ENCODE peak calls at places on chromosome 21, in nine cellular contexts. K is AG09309, Z is cardiac fibroblast, P is BE2C, Y is prostate gland, N is colonic mucosa, O is GM12865, X is WTC11, R is glutamatergic neuron. U is an unnamed sample.

GRCh38 chr21:42685036-42685435 is 31.6 kb downstream of the PDE9A start:
- DNase-seq in K (no peak), Z (no peak), P (no peak), Y (no peak), N (no peak), O (no peak), X (no peak), R (no peak), U (no peak)

GRCh38 chr21:31514598-31514997 is 144.9 kb upstream of the SOD1 start:
- DNase-seq in K (no peak), Z (no peak), P (peak), Y (peak), N (no peak), O (no peak), X (peak), R (peak), U (no peak)

GRCh38 chr21:38438476-38438893 is 59.8 kb downstream of the ERG start:
- DNase-seq in K (peak), Z (peak), P (no peak), Y (no peak), N (no peak), O (no peak), X (no peak), R (no peak), U (no peak)

GRCh38 chr21:44940116-44940631 is 345 bp downstream of the SLX9 start:
- DNase-seq in K (no peak), Z (no peak), P (no peak), Y (no peak), N (no peak), O (no peak), X (no peak), R (peak), U (no peak)

GRCh38 chr21:42201615-42202161 is 17.3 kb upstream of the ABCG1 start:
- DNase-seq in K (no peak), Z (no peak), P (no peak), Y (no peak), N (no peak), O (no peak), X (no peak), R (no peak), U (no peak)

GRCh38 chr21:32719085-32719484 is 8.7 kb downstream of the SYNJ1 start:
- DNase-seq in K (no peak), Z (no peak), P (no peak), Y (no peak), N (no peak), O (no peak), X (no peak), R (no peak), U (no peak)

GRCh38 chr21:39489380-39489924 is 37.7 kb downstream of the SH3BGR start:
- DNase-seq in K (no peak), Z (no peak), P (no peak), Y (no peak), N (no peak), O (no peak), X (no peak), R (no peak), U (no peak)

GRCh38 chr21:46219591-46220239 is 8.9 kb downstream of the LSS start:
- DNase-seq in K (no peak), Z (no peak), P (peak), Y (no peak), N (no peak), O (no peak), X (no peak), R (no peak), U (no peak)

GRCh38 chr21:39353295-39353694 is 4.4 kb upstream of the HMGN1 start:
- DNase-seq in K (no peak), Z (peak), P (no peak), Y (no peak), N (no peak), O (no peak), X (no peak), R (no peak), U (no peak)

GRCh38 chr21:37348664-37349063 is 17.9 kb upstream of the DYRK1A start:
- DNase-seq in K (no peak), Z (no peak), P (no peak), Y (no peak), N (no peak), O (no peak), X (no peak), R (no peak), U (no peak)

GRCh38 chr21:16583567-16583966 is 853.8 kb downstream of the USP25 start:
- DNase-seq in K (no peak), Z (no peak), P (no peak), Y (no peak), N (no peak), O (no peak), X (no peak), R (no peak), U (no peak)

GRCh38 chr21:25577765-25578069 is 29.6 kb downstream of the MRPL39 start:
- DNase-seq in K (no peak), Z (no peak), P (no peak), Y (no peak), N (no peak), O (no peak), X (no peak), R (no peak), U (no peak)

GRCh38 chr21:38447611-38448010 is 50.7 kb downstream of the ERG start:
- DNase-seq in K (no peak), Z (no peak), P (no peak), Y (no peak), N (no peak), O (no peak), X (no peak), R (no peak), U (no peak)

GRCh38 chr21:44517175-44517899 is 22.7 kb downstream of the KRTAP10-1 start:
- DNase-seq in K (no peak), Z (peak), P (peak), Y (no peak), N (no peak), O (peak), X (peak), R (peak), U (no peak)

GRCh38 chr21:39094847-39095525 is 88.3 kb downstream of the PSMG1 start:
- DNase-seq in K (peak), Z (peak), P (no peak), Y (no peak), N (no peak), O (no peak), X (no peak), R (no peak), U (no peak)

GRCh38 chr21:41778974-41779600 is 12.2 kb upstream of the RIPK4 start:
- DNase-seq in K (no peak), Z (no peak), P (no peak), Y (no peak), N (peak), O (no peak), X (peak), R (no peak), U (no peak)

GRCh38 chr21:45259206-45259795 is 28.4 kb downstream of the POFUT2 start:
- DNase-seq in K (no peak), Z (no peak), P (no peak), Y (no peak), N (no peak), O (no peak), X (no peak), R (no peak), U (no peak)

GRCh38 chr21:37469441-37469840 is 102.9 kb downstream of the DYRK1A start:
- DNase-seq in K (no peak), Z (no peak), P (no peak), Y (no peak), N (no peak), O (no peak), X (no peak), R (no peak), U (no peak)

GRCh38 chr21:42463861-42464515 is 32.0 kb downstream of the RSPH1 start:
- DNase-seq in K (no peak), Z (peak), P (peak), Y (no peak), N (peak), O (peak), X (peak), R (no peak), U (no peak)

GRCh38 chr21:14758849-14759248 is 212.7 kb upstream of the SAMSN1 start:
- DNase-seq in K (no peak), Z (no peak), P (no peak), Y (no peak), N (no peak), O (no peak), X (no peak), R (no peak), U (no peak)

GRCh38 chr21:30257773-30258172 is 25.0 kb downstream of the KRTAP24-1 start:
- DNase-seq in K (no peak), Z (peak), P (no peak), Y (no peak), N (peak), O (peak), X (peak), R (no peak), U (no peak)
- TF ChIP-seq CTCF in K (no peak), Z (peak), P (peak), Y (peak), N (peak), O (peak), X (peak), R (peak), U (no peak)

DNA sequence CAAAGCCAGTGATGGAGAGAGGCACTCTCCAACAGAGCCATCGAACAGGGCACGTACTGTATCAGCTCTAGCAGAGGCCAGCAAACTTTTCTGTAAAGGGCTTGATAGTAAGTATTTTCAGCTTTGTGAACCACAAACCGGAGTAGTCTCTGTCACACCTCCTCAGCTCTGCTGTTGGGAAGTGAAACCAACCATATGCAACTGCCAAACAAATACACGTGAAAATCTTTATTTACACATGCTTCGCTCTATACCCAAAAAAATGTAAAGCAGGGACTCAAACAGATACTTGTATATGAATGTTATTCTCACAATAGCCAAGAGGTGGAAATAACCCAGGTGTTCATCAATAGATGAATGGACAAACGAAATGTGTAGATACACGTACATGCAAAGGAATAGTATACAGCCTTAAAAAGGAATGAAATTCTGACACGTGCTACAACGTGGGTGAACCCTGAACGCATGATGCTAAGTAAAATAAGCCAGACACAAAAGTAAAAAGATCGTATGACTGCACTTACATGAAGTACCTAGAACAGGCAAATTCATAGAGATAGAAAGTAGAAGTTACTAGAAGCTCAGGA is 39.0 kb downstream of the SETD4 start:
- DNase-seq in K (no peak), Z (no peak), P (no peak), Y (no peak), N (no peak), O (peak), X (no peak), R (no peak), U (peak)
- TF ChIP-seq CTCF in K (no peak), Z (no peak), P (no peak), Y (no peak), N (no peak), O (no peak), X (no peak), R (no peak), U (no peak)

GRCh38 chr21:35559128-35559831 is 501.0 kb downstream of the SETD4 start:
- DNase-seq in K (peak), Z (peak), P (no peak), Y (no peak), N (no peak), O (no peak), X (no peak), R (no peak), U (no peak)
- TF ChIP-seq CTCF in K (peak), Z (peak), P (no peak), Y (no peak), N (no peak), O (no peak), X (no peak), R (no peak), U (no peak)

DNA sequence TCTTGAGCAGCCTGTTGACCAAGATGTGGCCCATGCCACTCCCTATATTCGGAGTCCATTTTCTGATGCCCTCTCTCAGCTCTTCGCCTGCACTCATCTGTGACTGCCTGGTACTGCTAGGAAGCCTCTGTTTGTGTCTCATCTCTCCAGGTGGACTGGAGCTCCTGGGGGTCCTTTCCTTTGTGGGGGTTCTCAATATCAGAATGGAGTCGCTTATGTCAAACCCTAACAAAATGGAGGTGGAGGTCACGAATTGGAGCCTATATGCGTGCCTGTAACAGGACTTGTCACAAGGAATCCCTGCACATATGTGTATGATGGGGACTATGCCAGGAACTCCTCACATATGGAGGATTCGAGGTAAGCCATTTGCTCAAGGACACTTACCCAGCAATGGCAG is 46.7 kb upstream of the ATP5PO start:
- DNase-seq in K (no peak), Z (no peak), P (no peak), Y (no peak), N (no peak), O (no peak), X (no peak), R (no peak), U (no peak)
- TF ChIP-seq CTCF in K (no peak), Z (no peak), P (no peak), Y (no peak), N (no peak), O (no peak), X (no peak), R (no peak), U (no peak)

U was measured in GM20000.